ENCODE peak calls at places on chromosome 15, in five cellular contexts. J is ELR, S is substantia nigra, T is foreskin fibroblast, L is HuH-7. X is an unnamed sample.

GRCh38 chr15:38040615-38041014 is 106.2 kb downstream of the TMCO5A start:
- DNase-seq in J (no peak), S (no peak), T (no peak), L (no peak), X (no peak)

GRCh38 chr15:78424673-78425072 is 13.3 kb upstream of the IREB2 start:
- DNase-seq in J (no peak), S (no peak), T (no peak), L (no peak), X (no peak)

GRCh38 chr15:100922192-100923040 is 3.3 kb downstream of the LRRK1 start:
- DNase-seq in J (no peak), S (no peak), T (no peak), L (no peak), X (no peak)

GRCh38 chr15:100781961-100782525 is 97.6 kb upstream of the ALDH1A3 start:
- DNase-seq in J (no peak), S (no peak), T (no peak), L (no peak), X (no peak)

GRCh38 chr15:93065641-93066045 is 23.4 kb downstream of the RGMA start:
- DNase-seq in J (no peak), S (no peak), T (no peak), L (no peak), X (no peak)

GRCh38 chr15:39312984-39313383 is 267.9 kb upstream of the THBS1 start:
- DNase-seq in J (peak; percentile 27), S (no peak), T (no peak), L (no peak), X (no peak)

GRCh38 chr15:90097475-90097874 is 4.8 kb downstream of the IDH2 start:
- DNase-seq in J (no peak), S (no peak), T (no peak), L (no peak), X (no peak)

GRCh38 chr15:75455982-75456531 is 4.6 kb upstream of the SIN3A start:
- DNase-seq in J (peak; percentile 67), S (peak; percentile 49), T (peak; percentile 43), L (peak; percentile 64), X (no peak)

GRCh38 chr15:63018639-63019038 is 23.9 kb upstream of the TPM1 start:
- DNase-seq in J (peak; percentile 54), S (no peak), T (no peak), L (no peak), X (no peak)

GRCh38 chr15:41936649-41937567 is 35.4 kb downstream of the EHD4 start:
- DNase-seq in J (peak; percentile 31), S (no peak), T (no peak), L (no peak), X (peak; percentile 19)

GRCh38 chr15:44033894-44034293 is 161.2 kb downstream of the FRMD5 start:
- DNase-seq in J (peak; percentile 79), S (peak; percentile 4), T (peak; percentile 47), L (no peak), X (no peak)

GRCh38 chr15:69538381-69538780 is 85.8 kb downstream of the RPLP1 start:
- DNase-seq in J (no peak), S (no peak), T (no peak), L (no peak), X (no peak)

GRCh38 chr15:75640483-75641175 is 605 bp upstream of the IMP3 start:
- DNase-seq in J (peak; percentile 64), S (no peak), T (peak; percentile 37), L (peak; percentile 69), X (no peak)

GRCh38 chr15:98803228-98804056 is 155.1 kb downstream of the IGF1R start:
- DNase-seq in J (peak; percentile 70), S (no peak), T (peak; percentile 50), L (no peak), X (no peak)

GRCh38 chr15:48415036-48415886 is 84.0 kb downstream of the DUT start:
- DNase-seq in J (peak; percentile 61), S (no peak), T (peak; percentile 44), L (no peak), X (no peak)

GRCh38 chr15:92869263-92869940 is 30.7 kb upstream of the CHD2 start:
- DNase-seq in J (peak; percentile 55), S (no peak), T (peak; percentile 29), L (no peak), X (no peak)

GRCh38 chr15:98740295-98740694 is 92.0 kb downstream of the IGF1R start:
- DNase-seq in J (no peak), S (no peak), T (no peak), L (no peak), X (no peak)

GRCh38 chr15:70048196-70048565 is 49.5 kb downstream of the TLE3 start:
- DNase-seq in J (no peak), S (no peak), T (no peak), L (no peak), X (no peak)

GRCh38 chr15:94412979-94413741 is 181.8 kb downstream of the MCTP2 start:
- DNase-seq in J (peak; percentile 7), S (no peak), T (no peak), L (no peak), X (no peak)

GRCh38 chr15:25543156-25543555 is 104.3 kb upstream of the UBE3A start:
- DNase-seq in J (no peak), S (no peak), T (peak; percentile 3), L (no peak), X (no peak)

GRCh38 chr15:94387854-94388441 is 156.6 kb downstream of the MCTP2 start:
- DNase-seq in J (no peak), S (no peak), T (no peak), L (no peak), X (no peak)

GRCh38 chr15:64686130-64686735 is 89.2 kb downstream of the RBPMS2 start:
- DNase-seq in J (peak; percentile 65), S (no peak), T (peak; percentile 34), L (peak; percentile 51), X (no peak)

GRCh38 chr15:63048986-63049665 is 6.6 kb downstream of the TPM1 start:
- DNase-seq in J (peak; percentile 63), S (no peak), T (no peak), L (no peak), X (peak; percentile 27)

GRCh38 chr15:70140543-70141375 is 43.0 kb upstream of the TLE3 start:
- DNase-seq in J (peak; percentile 21), S (no peak), T (no peak), L (peak; percentile 75), X (no peak)

GRCh38 chr15:50820808-50821382 is 55.4 kb upstream of the SPPL2A start:
- DNase-seq in J (no peak), S (no peak), T (no peak), L (no peak), X (no peak)

GRCh38 chr15:82060817-82061216 is 15.0 kb upstream of the MEX3B start:
- DNase-seq in J (no peak), S (no peak), T (no peak), L (no peak), X (no peak)

GRCh38 chr15:99633655-99634054 is 67.9 kb downstream of the MEF2A start:
- DNase-seq in J (no peak), S (no peak), T (no peak), L (no peak), X (no peak)

GRCh38 chr15:31801152-31801551 is 229.2 kb upstream of the CHRNA7 start:
- DNase-seq in J (no peak), S (no peak), T (no peak), L (no peak), X (no peak)

GRCh38 chr15:70268698-70269251 is 171.1 kb upstream of the TLE3 start:
- DNase-seq in J (no peak), S (no peak), T (no peak), L (no peak), X (no peak)

GRCh38 chr15:71456362-71456761 is 341.1 kb downstream of the THSD4 start:
- DNase-seq in J (no peak), S (no peak), T (no peak), L (no peak), X (no peak)

GRCh38 chr15:38074029-38074428 is 139.6 kb downstream of the TMCO5A start:
- DNase-seq in J (peak; percentile 60), S (no peak), T (no peak), L (no peak), X (no peak)

X was measured in nucleus accumbens.